ENCODE peak calls at places on chromosomes 2 and 18, in five cellular contexts. R, S, C, H and I are unnamed samples.

GRCh38 chr2:25368650-25369049 is 26.9 kb upstream of the DNMT3A start:
- DNase-seq in R (no peak), S (peak; percentile 61), C (no peak), H (no peak), I (no peak)

GRCh38 chr18:48703033-48703386 is 164.2 kb downstream of the CTIF start:
- DNase-seq in R (no peak), S (no peak), C (no peak), H (no peak), I (no peak)

GRCh38 chr2:229154381-229154780 is 116.7 kb downstream of the PID1 start:
- DNase-seq in R (no peak), S (peak; percentile 92), C (no peak), H (no peak), I (peak; percentile 87)

GRCh38 chr2:150781142-150781541 is 293.7 kb upstream of the RND3 start:
- DNase-seq in R (no peak), S (no peak), C (no peak), H (no peak), I (no peak)

GRCh38 chr2:204871246-204871953 is 326.1 kb downstream of the PARD3B start:
- DNase-seq in R (no peak), S (peak; percentile 69), C (peak; percentile 18), H (no peak), I (peak; percentile 38)

GRCh38 chr2:196315388-196316049 is 144.1 kb upstream of the STK17B start:
- DNase-seq in R (no peak), S (no peak), C (no peak), H (no peak), I (no peak)

GRCh38 chr2:10584843-10585475 is 104.8 kb downstream of the NOL10 start:
- DNase-seq in R (no peak), S (peak; percentile 85), C (peak; percentile 61), H (peak; percentile 97), I (peak; percentile 79)

GRCh38 chr2:202429164-202429980 is 53.2 kb downstream of the BMPR2 start:
- DNase-seq in R (no peak), S (peak; percentile 73), C (peak; percentile 63), H (peak; percentile 38), I (no peak)

GRCh38 chr2:54726940-54727339 is 3.5 kb downstream of the EML6 start:
- DNase-seq in R (no peak), S (no peak), C (no peak), H (no peak), I (no peak)

GRCh38 chr2:96325038-96325883 is at the start of gene ITPRIPL1:
- DNase-seq in R (no peak), S (no peak), C (no peak), H (no peak), I (no peak)

GRCh38 chr2:210663574-210663973 is 107.2 kb downstream of the CPS1 start:
- DNase-seq in R (no peak), S (peak; percentile 28), C (no peak), H (no peak), I (peak; percentile 0)

GRCh38 chr2:108837198-108837597 is 50.6 kb downstream of the CCDC138 start:
- DNase-seq in R (no peak), S (no peak), C (no peak), H (no peak), I (no peak)

GRCh38 chr2:181670632-181671031 is 9.7 kb downstream of the NEUROD1 start:
- DNase-seq in R (no peak), S (no peak), C (no peak), H (no peak), I (no peak)

GRCh38 chr2:158154596-158154995 is 52.9 kb downstream of the UPP2 start:
- DNase-seq in R (no peak), S (no peak), C (no peak), H (no peak), I (no peak)

GRCh38 chr2:193584001-193584400 is 1389.3 kb upstream of the TMEFF2 start:
- DNase-seq in R (no peak), S (no peak), C (no peak), H (no peak), I (no peak)

GRCh38 chr2:74096061-74096460 is 51.7 kb downstream of the BOLA3 start:
- DNase-seq in R (peak; percentile 11), S (no peak), C (no peak), H (no peak), I (no peak)

GRCh38 chr2:48251437-48252148 is 278.4 kb upstream of the STON1 start:
- DNase-seq in R (no peak), S (no peak), C (no peak), H (no peak), I (no peak)

GRCh38 chr18:48098538-48098937 is 168.1 kb upstream of the SMAD2 start:
- DNase-seq in R (no peak), S (no peak), C (no peak), H (no peak), I (no peak)

GRCh38 chr2:96209011-96209728 is 543 bp upstream of the STARD7 start:
- DNase-seq in R (no peak), S (no peak), C (no peak), H (no peak), I (no peak)

GRCh38 chr18:79942786-79943607 is 8.5 kb downstream of the SLC66A2 start:
- DNase-seq in R (no peak), S (no peak), C (no peak), H (no peak), I (no peak)

GRCh38 chr2:110682267-110682666 is 4.4 kb upstream of the BUB1 start:
- DNase-seq in R (no peak), S (no peak), C (no peak), H (no peak), I (no peak)

GRCh38 chr2:194182888-194183287 is 1474.1 kb upstream of the SLC39A10 start:
- DNase-seq in R (no peak), S (no peak), C (no peak), H (no peak), I (no peak)

GRCh38 chr2:20584045-20584636 is 66.8 kb downstream of the HS1BP3 start:
- DNase-seq in R (no peak), S (peak; percentile 84), C (peak; percentile 49), H (no peak), I (peak; percentile 49)

GRCh38 chr2:227155395-227155794 is 8.6 kb downstream of the COL4A4 start:
- DNase-seq in R (no peak), S (peak; percentile 21), C (no peak), H (no peak), I (no peak)

GRCh38 chr2:219249203-219249980 is 3.7 kb upstream of the TUBA4B start:
- DNase-seq in R (peak; percentile 69), S (peak; percentile 79), C (peak; percentile 39), H (no peak), I (peak; percentile 34)

GRCh38 chr2:54750040-54750439 is 26.6 kb downstream of the EML6 start:
- DNase-seq in R (no peak), S (peak; percentile 43), C (no peak), H (no peak), I (no peak)

GRCh38 chr2:215750763-215751162 is 262.6 kb downstream of the MREG start:
- DNase-seq in R (no peak), S (peak; percentile 47), C (no peak), H (no peak), I (no peak)

GRCh38 chr2:215579809-215580208 is 143.9 kb upstream of the FN1 start:
- DNase-seq in R (no peak), S (peak; percentile 95), C (peak; percentile 62), H (peak; percentile 69), I (no peak)

GRCh38 chr2:199379251-199379650 is 78.5 kb downstream of the SATB2 start:
- DNase-seq in R (no peak), S (peak; percentile 40), C (no peak), H (no peak), I (no peak)

GRCh38 chr2:2688231-2688630 is 357.2 kb upstream of the MYT1L start:
- DNase-seq in R (no peak), S (no peak), C (no peak), H (no peak), I (no peak)

GRCh38 chr2:63488118-63488713 is 100.1 kb downstream of the WDPCP start:
- DNase-seq in R (no peak), S (peak; percentile 49), C (no peak), H (no peak), I (peak; percentile 37)

GRCh38 chr2:3124921-3125760 is 252.5 kb downstream of the EIPR1 start:
- DNase-seq in R (no peak), S (no peak), C (no peak), H (no peak), I (no peak)

GRCh38 chr2:61443342-61444041 is 27.4 kb downstream of the USP34 start:
- DNase-seq in R (no peak), S (no peak), C (no peak), H (no peak), I (no peak)
- H3K4me3 ChIP-seq in R (no peak overlapping the region), S (no peak overlapping the region), C (no peak overlapping the region), H (no peak overlapping the region), I (no peak overlapping the region)

GRCh38 chr2:169673921-169674320 is 20.3 kb downstream of the CFAP210 start:
- DNase-seq in R (no peak), S (no peak), C (no peak), H (no peak), I (no peak)

GRCh38 chr2:169672403-169672802 is 21.8 kb downstream of the CFAP210 start:
- DNase-seq in R (no peak), S (no peak), C (no peak), H (no peak), I (no peak)

GRCh38 chr2:169676850-169677249 is 17.4 kb downstream of the CFAP210 start:
- DNase-seq in R (no peak), S (no peak), C (no peak), H (no peak), I (no peak)

GRCh38 chr2:169673106-169673505 is 21.1 kb downstream of the CFAP210 start:
- DNase-seq in R (no peak), S (no peak), C (no peak), H (no peak), I (no peak)

GRCh38 chr2:169676357-169676756 is 17.8 kb downstream of the CFAP210 start:
- DNase-seq in R (no peak), S (no peak), C (no peak), H (no peak), I (no peak)
- TF ChIP-seq CTCF in R (no peak), S (no peak), C (no peak), H (peak; percentile 10), I (peak; percentile 24)

GRCh38 chr18:56650056-56650455 is 1.1 kb upstream of the WDR7 start:
- DNase-seq in R (no peak), S (no peak), C (no peak), H (no peak), I (no peak)
- H3K4me3 ChIP-seq in R (no peak overlapping the region), S (no peak overlapping the region), C (no peak overlapping the region), H (no peak overlapping the region), I (no peak overlapping the region)

DNA sequence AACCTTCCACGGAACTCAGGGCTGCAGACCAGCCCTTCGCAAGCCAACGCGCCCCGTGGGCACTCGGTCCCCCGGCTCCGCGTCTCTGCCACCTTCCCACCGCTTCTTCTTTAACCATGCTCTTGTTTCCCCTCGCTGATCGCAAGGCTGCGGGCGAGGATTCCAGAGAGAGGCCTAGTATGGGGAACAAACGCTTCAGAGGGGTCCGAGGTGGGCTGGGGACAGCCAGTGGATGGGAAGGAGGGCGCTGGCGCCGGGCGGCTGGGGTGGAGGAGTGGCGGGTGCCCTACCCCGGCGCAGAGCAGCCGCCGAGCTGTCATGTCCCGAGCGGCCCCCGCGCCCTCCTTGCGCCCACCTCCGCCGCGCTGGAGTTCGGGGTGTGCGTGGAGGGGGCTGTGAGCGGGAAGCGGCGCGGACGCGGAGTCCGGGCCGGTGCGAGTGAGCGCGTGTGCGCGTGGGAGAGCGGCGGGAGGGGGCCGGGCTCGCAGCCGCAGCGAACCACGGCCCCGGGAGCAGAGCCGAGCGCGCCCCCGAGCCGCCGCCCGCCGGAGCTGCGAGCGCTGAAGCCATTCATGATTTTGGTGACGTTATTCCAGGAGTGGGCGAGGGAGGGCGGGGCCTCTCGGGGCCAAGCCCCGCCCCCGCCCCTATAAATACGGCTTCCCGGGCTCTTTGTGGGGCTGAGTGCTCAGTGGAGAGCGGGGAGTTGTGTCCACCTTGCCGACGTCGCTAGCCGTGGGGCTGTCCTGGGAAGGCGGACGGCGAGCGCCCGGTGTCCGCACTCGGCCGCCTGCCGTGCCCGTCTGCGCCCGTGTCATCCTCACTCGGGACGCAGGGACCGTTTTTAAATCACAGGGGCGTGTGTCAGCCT is at the start of gene LBH:
- DNase-seq in R (peak; percentile 93), S (peak; percentile 88), C (peak; percentile 85), H (peak; percentile 40), I (peak; percentile 49)
- TF ChIP-seq CTCF in R (no peak), S (no peak), C (no peak), H (no peak), I (no peak)